ENCODE peak calls at places on chromosome 7, in four cellular contexts. One of them, this sample, is unnamed.

GRCh38 chr7:29853072-29853471 is 46.8 kb downstream of the WIPF3 start:
- DNase-seq in mesendoderm: peak; percentile 5
- DNase-seq in IMR-90: no peak
- DNase-seq in mesenchymal stem cell: no peak
- DNase-seq in this sample: no peak

GRCh38 chr7:131231381-131232220 is 96.1 kb upstream of the MKLN1 start:
- DNase-seq in IMR-90: peak; percentile 79
- DNase-seq in mesenchymal stem cell: peak; percentile 80
- DNase-seq in mesendoderm: peak; percentile 61
- DNase-seq in this sample: no peak

GRCh38 chr7:40761757-40762342 is 627.0 kb downstream of the SUGCT start:
- DNase-seq in mesendoderm: no peak
- DNase-seq in mesenchymal stem cell: peak; percentile 42
- DNase-seq in IMR-90: peak; percentile 24
- DNase-seq in this sample: no peak

GRCh38 chr7:31423994-31424393 is 83.5 kb upstream of the NEUROD6 start:
- DNase-seq in IMR-90: no peak
- DNase-seq in mesenchymal stem cell: no peak
- DNase-seq in mesendoderm: no peak
- DNase-seq in this sample: no peak

GRCh38 chr7:66522518-66522917 is 106.2 kb upstream of the KCTD7 start:
- DNase-seq in mesenchymal stem cell: no peak
- DNase-seq in mesendoderm: no peak
- DNase-seq in IMR-90: no peak
- DNase-seq in this sample: no peak

GRCh38 chr7:129969881-129970446 is 17.2 kb upstream of the UBE2H start:
- DNase-seq in mesenchymal stem cell: peak; percentile 65
- DNase-seq in IMR-90: peak; percentile 84
- DNase-seq in mesendoderm: peak; percentile 88
- DNase-seq in this sample: no peak

GRCh38 chr7:129093867-129094456 is 39.1 kb upstream of the TNPO3 start:
- DNase-seq in IMR-90: no peak
- DNase-seq in mesenchymal stem cell: no peak
- DNase-seq in mesendoderm: no peak
- DNase-seq in this sample: no peak

GRCh38 chr7:17239683-17240521 is 58.5 kb upstream of the AHR start:
- DNase-seq in mesendoderm: peak; percentile 7
- DNase-seq in mesenchymal stem cell: peak; percentile 43
- DNase-seq in IMR-90: peak; percentile 75
- DNase-seq in this sample: no peak

GRCh38 chr7:122692769-122693309 is 6.1 kb downstream of the RNF133 start:
- DNase-seq in IMR-90: no peak
- DNase-seq in mesenchymal stem cell: no peak
- DNase-seq in mesendoderm: no peak
- DNase-seq in this sample: no peak

GRCh38 chr7:107152011-107152410 is 16.8 kb upstream of the HBP1 start:
- DNase-seq in mesendoderm: no peak
- DNase-seq in mesenchymal stem cell: peak; percentile 57
- DNase-seq in IMR-90: peak; percentile 74
- DNase-seq in this sample: no peak

GRCh38 chr7:19177269-19177668 is 32.0 kb upstream of the FERD3L start:
- DNase-seq in mesendoderm: no peak
- DNase-seq in mesenchymal stem cell: no peak
- DNase-seq in IMR-90: no peak
- DNase-seq in this sample: no peak

GRCh38 chr7:139918488-139918887 is 89.4 kb downstream of the TBXAS1 start:
- DNase-seq in IMR-90: no peak
- DNase-seq in mesendoderm: peak; percentile 37
- DNase-seq in mesenchymal stem cell: peak; percentile 16
- DNase-seq in this sample: no peak

GRCh38 chr7:50470250-50471163 is 20.4 kb upstream of the FIGNL1 start:
- DNase-seq in mesendoderm: no peak
- DNase-seq in IMR-90: no peak
- DNase-seq in mesenchymal stem cell: no peak
- DNase-seq in this sample: no peak

GRCh38 chr7:64879097-64879730 is 23.9 kb upstream of the ZNF273 start:
- DNase-seq in mesendoderm: no peak
- DNase-seq in mesenchymal stem cell: no peak
- DNase-seq in IMR-90: no peak
- DNase-seq in this sample: peak; percentile 5

GRCh38 chr7:99260395-99260794 is 12.2 kb upstream of the MYH16 start:
- DNase-seq in IMR-90: no peak
- DNase-seq in mesenchymal stem cell: no peak
- DNase-seq in mesendoderm: no peak
- DNase-seq in this sample: no peak

GRCh38 chr7:101140746-101141382 is 13.4 kb upstream of the AP1S1 start:
- DNase-seq in IMR-90: no peak
- DNase-seq in mesenchymal stem cell: peak; percentile 54
- DNase-seq in mesendoderm: no peak
- DNase-seq in this sample: no peak

GRCh38 chr7:157617401-157617800 is 280.6 kb downstream of the DNAJB6 start:
- DNase-seq in mesendoderm: no peak
- DNase-seq in mesenchymal stem cell: no peak
- DNase-seq in IMR-90: no peak
- DNase-seq in this sample: no peak

GRCh38 chr7:97819161-97819560 is 53.0 kb downstream of the ASNS start:
- DNase-seq in mesenchymal stem cell: no peak
- DNase-seq in IMR-90: no peak
- DNase-seq in mesendoderm: peak; percentile 42
- DNase-seq in this sample: no peak

GRCh38 chr7:100567751-100568175 is 5.9 kb downstream of the SAP25 start:
- DNase-seq in IMR-90: no peak
- DNase-seq in mesendoderm: no peak
- DNase-seq in mesenchymal stem cell: no peak
- DNase-seq in this sample: peak; percentile 20

GRCh38 chr7:120843121-120843520 is 14.8 kb downstream of the TSPAN12 start:
- DNase-seq in mesendoderm: no peak
- DNase-seq in mesenchymal stem cell: no peak
- DNase-seq in IMR-90: peak; percentile 47
- DNase-seq in this sample: no peak

GRCh38 chr7:148854975-148855374 is 29.1 kb downstream of the EZH2 start:
- DNase-seq in mesendoderm: no peak
- DNase-seq in mesenchymal stem cell: no peak
- DNase-seq in IMR-90: no peak
- DNase-seq in this sample: no peak

GRCh38 chr7:5388273-5388866 is 35.3 kb downstream of the TNRC18 start:
- DNase-seq in IMR-90: no peak
- DNase-seq in mesendoderm: no peak
- DNase-seq in mesenchymal stem cell: no peak
- DNase-seq in this sample: no peak

GRCh38 chr7:22442887-22443369 is 57.1 kb downstream of the STEAP1B start:
- DNase-seq in mesendoderm: peak; percentile 28
- DNase-seq in IMR-90: no peak
- DNase-seq in mesenchymal stem cell: no peak
- DNase-seq in this sample: no peak
- H3K4me1 ChIP-seq in mesendoderm: peaks cover 4% of the 10 kb centered on the region
- H3K4me1 ChIP-seq in IMR-90: peaks cover 2% of the 10 kb centered on the region
- H3K4me1 ChIP-seq in mesenchymal stem cell: peaks cover 15% of the 10 kb centered on the region
- H3K4me1 ChIP-seq in this sample: peaks cover 3% of the 10 kb centered on the region

DNA sequence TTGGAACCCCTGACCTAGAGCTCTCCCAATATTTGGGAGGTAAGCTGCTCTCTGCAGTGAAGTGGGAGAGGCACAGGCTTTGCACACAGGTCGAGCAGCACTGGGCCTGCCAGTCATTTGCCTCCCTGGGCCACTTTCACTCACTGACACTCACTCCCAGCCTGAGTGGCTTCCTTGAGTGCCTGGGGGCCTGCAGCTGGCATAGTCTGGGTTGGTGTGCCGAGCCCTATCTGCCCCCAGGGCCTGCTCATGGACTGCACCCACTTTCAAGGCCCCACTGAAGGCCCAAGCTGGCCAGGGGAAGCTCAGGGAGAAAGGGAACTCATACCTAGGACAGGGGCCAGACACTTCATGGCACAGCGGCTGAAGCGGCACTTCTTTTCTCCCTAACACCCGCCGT is 12.9 kb upstream of the TBRG4 start:
- DNase-seq in mesenchymal stem cell: no peak
- DNase-seq in mesendoderm: no peak
- DNase-seq in IMR-90: no peak
- DNase-seq in this sample: no peak
- H2BK15ac ChIP-seq in mesenchymal stem cell: no peak overlapping the region
- H2BK15ac ChIP-seq in mesendoderm: no peak overlapping the region
- H2BK15ac ChIP-seq in IMR-90: no peak overlapping the region
- H2BK15ac ChIP-seq in this sample: no peak overlapping the region

GRCh38 chr7:38181111-38181510 is 3.1 kb downstream of the STARD3NL start:
- DNase-seq in mesendoderm: no peak
- DNase-seq in IMR-90: no peak
- DNase-seq in mesenchymal stem cell: no peak
- DNase-seq in this sample: no peak

GRCh38 chr7:38178695-38179344 is 775 bp downstream of the STARD3NL start:
- DNase-seq in mesenchymal stem cell: peak; percentile 82
- DNase-seq in mesendoderm: no peak
- DNase-seq in IMR-90: peak; percentile 54
- DNase-seq in this sample: no peak

GRCh38 chr7:38177621-38178003 is 433 bp upstream of the STARD3NL start:
- DNase-seq in IMR-90: no peak
- DNase-seq in mesenchymal stem cell: no peak
- DNase-seq in mesendoderm: no peak
- DNase-seq in this sample: no peak

GRCh38 chr7:38178004-38178694 is at the start of gene STARD3NL:
- DNase-seq in IMR-90: peak; percentile 100
- DNase-seq in mesendoderm: peak; percentile 100
- DNase-seq in mesenchymal stem cell: peak; percentile 100
- DNase-seq in this sample: peak; percentile 100

GRCh38 chr7:38179719-38180333 is 1.8 kb downstream of the STARD3NL start:
- DNase-seq in mesendoderm: peak; percentile 11
- DNase-seq in mesenchymal stem cell: peak; percentile 48
- DNase-seq in IMR-90: peak; percentile 37
- DNase-seq in this sample: no peak
- H3K4me1 ChIP-seq in mesendoderm: no peaks in the 10 kb centered on the region
- H3K4me1 ChIP-seq in mesenchymal stem cell: peaks cover 2% of the 10 kb centered on the region
- H3K4me1 ChIP-seq in IMR-90: peaks cover 6% of the 10 kb centered on the region
- H3K4me1 ChIP-seq in this sample: no peaks in the 10 kb centered on the region

GRCh38 chr7:3027005-3027404 is 16.7 kb downstream of the CARD11 start:
- DNase-seq in mesenchymal stem cell: no peak
- DNase-seq in mesendoderm: no peak
- DNase-seq in IMR-90: no peak
- DNase-seq in this sample: no peak
- H2BK15ac ChIP-seq in mesenchymal stem cell: no peak overlapping the region
- H2BK15ac ChIP-seq in mesendoderm: no peak overlapping the region
- H2BK15ac ChIP-seq in IMR-90: no peak overlapping the region
- H2BK15ac ChIP-seq in this sample: no peak overlapping the region

GRCh38 chr7:46852795-46853194 is 729.1 kb downstream of the TNS3 start:
- DNase-seq in mesenchymal stem cell: no peak
- DNase-seq in mesendoderm: no peak
- DNase-seq in IMR-90: no peak
- DNase-seq in this sample: no peak

GRCh38 chr7:46847126-46847525 is 734.8 kb downstream of the TNS3 start:
- DNase-seq in IMR-90: peak; percentile 26
- DNase-seq in mesenchymal stem cell: peak; percentile 43
- DNase-seq in mesendoderm: no peak
- DNase-seq in this sample: no peak

GRCh38 chr7:46850563-46851325 is 731.2 kb downstream of the TNS3 start:
- DNase-seq in IMR-90: peak; percentile 79
- DNase-seq in mesendoderm: no peak
- DNase-seq in mesenchymal stem cell: no peak
- DNase-seq in this sample: no peak

GRCh38 chr7:46844486-46844885 is 737.4 kb downstream of the TNS3 start:
- DNase-seq in IMR-90: no peak
- DNase-seq in mesendoderm: no peak
- DNase-seq in mesenchymal stem cell: no peak
- DNase-seq in this sample: no peak

GRCh38 chr7:46848944-46849343 is 733.0 kb downstream of the TNS3 start:
- DNase-seq in IMR-90: peak; percentile 71
- DNase-seq in mesenchymal stem cell: peak; percentile 87
- DNase-seq in mesendoderm: no peak
- DNase-seq in this sample: no peak
- H3K4me1 ChIP-seq in IMR-90: peaks cover 5% of the 10 kb centered on the region
- H3K4me1 ChIP-seq in mesenchymal stem cell: no peaks in the 10 kb centered on the region
- H3K4me1 ChIP-seq in mesendoderm: no peaks in the 10 kb centered on the region
- H3K4me1 ChIP-seq in this sample: no peaks in the 10 kb centered on the region

GRCh38 chr7:73647725-73648592 is 19.7 kb upstream of the VPS37D start:
- DNase-seq in mesendoderm: no peak
- DNase-seq in IMR-90: no peak
- DNase-seq in mesenchymal stem cell: no peak
- DNase-seq in this sample: no peak

GRCh38 chr7:73648593-73649332 is 18.9 kb upstream of the VPS37D start:
- DNase-seq in IMR-90: no peak
- DNase-seq in mesenchymal stem cell: no peak
- DNase-seq in mesendoderm: no peak
- DNase-seq in this sample: no peak

GRCh38 chr7:73644887-73645286 is 20.6 kb upstream of the MLXIPL start:
- DNase-seq in IMR-90: no peak
- DNase-seq in mesendoderm: no peak
- DNase-seq in mesenchymal stem cell: no peak
- DNase-seq in this sample: no peak

GRCh38 chr7:73645643-73646182 is 21.4 kb upstream of the MLXIPL start:
- DNase-seq in mesendoderm: no peak
- DNase-seq in IMR-90: no peak
- DNase-seq in mesenchymal stem cell: no peak
- DNase-seq in this sample: no peak

DNA sequence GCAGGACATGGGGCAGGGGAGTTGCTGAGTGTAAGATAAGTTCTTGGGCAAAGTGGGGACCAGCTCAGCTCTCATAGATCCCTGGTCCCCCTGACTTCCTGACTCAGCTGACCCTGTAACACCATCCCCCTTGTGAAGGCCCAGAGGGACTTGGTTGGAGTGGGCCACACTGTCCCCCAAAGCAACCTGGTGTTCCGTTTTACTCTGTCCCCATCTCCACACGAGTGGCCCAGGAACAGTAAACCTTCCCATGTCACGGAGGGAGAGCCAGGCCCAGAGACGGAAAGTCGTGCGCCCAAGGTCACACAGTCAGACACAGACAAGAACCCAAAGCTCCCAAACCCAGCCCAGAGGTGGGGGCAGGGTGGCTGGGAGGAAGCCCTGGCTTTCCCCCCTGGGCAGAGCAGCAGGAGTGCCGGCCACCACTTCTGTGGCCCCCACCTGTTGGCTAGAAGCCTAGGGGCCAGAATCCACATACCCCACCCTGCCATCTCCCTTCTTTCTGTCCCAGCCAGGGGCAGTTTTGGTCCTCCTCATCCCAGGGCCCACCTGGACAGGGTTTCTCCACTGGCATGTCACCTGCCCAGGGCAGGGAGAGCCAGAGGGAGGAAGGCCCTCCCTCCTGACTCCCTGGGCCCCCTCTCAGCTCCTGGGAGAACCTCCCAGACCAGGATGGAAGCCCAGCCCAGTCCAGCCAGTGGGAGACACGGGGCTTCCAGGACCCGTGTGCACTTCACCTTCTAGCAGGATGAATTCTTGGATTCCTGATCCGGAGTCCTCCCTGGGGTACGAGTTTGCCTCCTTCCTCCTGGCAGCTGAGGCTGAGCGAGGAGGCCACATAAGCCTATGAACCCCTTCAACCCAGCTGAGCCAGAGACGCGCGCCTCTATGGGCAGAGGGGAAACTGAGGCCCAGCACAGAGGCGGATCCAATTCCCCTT is 20.6 kb upstream of the VPS37D start:
- DNase-seq in mesendoderm: no peak
- DNase-seq in IMR-90: no peak
- DNase-seq in mesenchymal stem cell: no peak
- DNase-seq in this sample: no peak
- H2BK15ac ChIP-seq in mesendoderm: no peak overlapping the region
- H2BK15ac ChIP-seq in IMR-90: no peak overlapping the region
- H2BK15ac ChIP-seq in mesenchymal stem cell: no peak overlapping the region
- H2BK15ac ChIP-seq in this sample: no peak overlapping the region